ENCODE peak calls at places on chromosome 16, in six cellular contexts. E is cardiac muscle cell, C is adrenal gland, F is breast epithelium, Y is GM23248, X is heart right ventricle. J is an unnamed sample.
A peak's percentile ranks its signal among the peaks of the same experiment; 100 is the strongest.

GRCh38 chr16:11914759-11915643 is 755 bp downstream of the GSPT1 start:
- DNase-seq in X (peak; percentile 28), Y (peak; percentile 74), C (peak; percentile 71), F (no peak), E (peak; percentile 69), J (no peak)

GRCh38 chr16:14549789-14550153 is 80.3 kb downstream of the PARN start:
- DNase-seq in Y (no peak), E (peak; percentile 22), C (no peak), F (no peak), X (peak; percentile 41), J (no peak)

GRCh38 chr16:49464877-49465504 is 91.4 kb downstream of the C16orf78 start:
- DNase-seq in E (peak; percentile 51), Y (no peak), F (no peak), X (no peak), C (peak; percentile 35), J (no peak)

GRCh38 chr16:17773698-17774101 is 302.9 kb upstream of the XYLT1 start:
- DNase-seq in F (no peak), X (no peak), Y (peak; percentile 39), C (peak; percentile 83), E (no peak), J (no peak)

GRCh38 chr16:31141489-31142108 is 6.1 kb upstream of the PRSS8 start:
- DNase-seq in F (no peak), Y (peak; percentile 82), E (no peak), C (peak; percentile 85), X (no peak), J (no peak)

GRCh38 chr16:83116274-83116892 is 489.6 kb downstream of the CDH13 start:
- DNase-seq in Y (peak; percentile 62), X (no peak), C (no peak), E (no peak), F (no peak), J (no peak)

GRCh38 chr16:86823895-86824671 is 245.7 kb downstream of the FOXL1 start:
- DNase-seq in E (no peak), Y (peak; percentile 20), C (no peak), X (no peak), F (no peak), J (peak; percentile 95)

GRCh38 chr16:89430436-89431157 is 59.8 kb downstream of the ANKRD11 start:
- DNase-seq in F (no peak), Y (no peak), E (no peak), X (no peak), C (no peak), J (no peak)

GRCh38 chr16:50473375-50473945 is 74.7 kb upstream of the NKD1 start:
- DNase-seq in C (no peak), Y (peak; percentile 24), X (no peak), F (no peak), E (no peak), J (no peak)

GRCh38 chr16:30697264-30698138 is 1.5 kb upstream of the SRCAP start:
- DNase-seq in X (no peak), Y (peak; percentile 99), F (no peak), C (no peak), E (peak; percentile 97), J (peak; percentile 99)

GRCh38 chr16:4077083-4077714 is 39.0 kb downstream of the ADCY9 start:
- DNase-seq in C (peak; percentile 20), E (no peak), X (no peak), Y (no peak), F (no peak), J (no peak)

DNA sequence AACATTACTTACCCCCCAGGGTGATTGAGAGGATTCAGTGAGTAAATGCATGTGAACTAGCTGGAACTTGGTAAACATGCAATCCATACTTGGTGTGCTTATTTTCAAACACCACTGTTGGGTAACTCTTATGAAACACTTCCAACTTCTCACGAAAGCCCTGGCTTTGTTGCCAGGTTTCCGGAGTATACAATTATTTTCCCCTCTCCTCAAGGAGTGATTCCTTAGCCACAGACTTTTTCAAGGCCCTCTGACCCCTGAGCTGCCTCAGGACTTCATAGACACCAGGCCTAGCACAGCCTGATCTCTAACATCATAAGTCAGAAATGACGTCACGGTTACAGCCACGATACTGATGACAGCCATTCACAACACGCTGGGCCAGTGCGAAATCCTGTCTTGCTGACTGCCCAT is 27.6 kb downstream of the HSD17B2 start:
- DNase-seq in C (no peak), F (no peak), X (no peak), Y (peak; percentile 80), E (no peak), J (no peak)
- H3K27ac ChIP-seq in C (no peak overlapping the region), F (no peak overlapping the region), X (no peak overlapping the region), Y (peak overlapping the region; percentile 69), E (no peak overlapping the region), J (no peak overlapping the region)

GRCh38 chr16:1378087-1378803 is 26.5 kb downstream of the GNPTG start:
- DNase-seq in C (no peak), F (no peak), Y (no peak), E (no peak), X (no peak), J (no peak)
- H3K27ac ChIP-seq in C (peak overlapping the region; percentile 98), F (peak overlapping the region; percentile 77), Y (peak overlapping the region; percentile 72), E (no peak overlapping the region), X (peak overlapping the region; percentile 82), J (no peak overlapping the region)

DNA sequence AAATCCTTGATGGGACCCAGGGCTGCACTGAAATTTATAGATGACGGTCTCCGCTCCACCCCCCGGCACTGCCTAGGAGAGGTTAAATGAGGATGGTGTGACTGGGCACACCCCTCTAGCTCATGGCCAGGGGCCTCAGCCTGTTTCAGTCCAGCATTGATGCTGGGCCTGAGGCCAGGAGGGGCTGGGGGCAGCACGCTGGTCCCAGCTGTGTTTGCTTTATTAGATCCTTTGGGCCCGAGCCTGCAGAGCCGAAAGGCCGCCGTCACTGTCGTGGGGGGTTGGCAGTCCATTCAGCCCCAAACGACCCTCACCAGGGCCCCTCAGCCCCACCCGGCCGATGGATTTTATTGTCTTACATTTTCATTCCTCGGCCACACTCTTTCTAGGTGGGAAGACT is 10.8 kb upstream of the DOK4 start:
- DNase-seq in E (no peak), C (no peak), X (no peak), Y (no peak), F (no peak), J (no peak)
- H3K27ac ChIP-seq in E (peak overlapping the region; percentile 37), C (no peak overlapping the region), X (no peak overlapping the region), Y (no peak overlapping the region), F (no peak overlapping the region), J (no peak overlapping the region)

GRCh38 chr16:22375117-22375962 is 921 bp upstream of the CDR2 start:
- DNase-seq in C (no peak), Y (peak; percentile 15), X (no peak), E (peak; percentile 20), F (no peak), J (no peak)
- H3K27ac ChIP-seq in C (no peak overlapping the region), Y (peak overlapping the region; percentile 52), X (peak overlapping the region; percentile 83), E (no peak overlapping the region), F (peak overlapping the region; percentile 68), J (peak overlapping the region; percentile 44)

DNA sequence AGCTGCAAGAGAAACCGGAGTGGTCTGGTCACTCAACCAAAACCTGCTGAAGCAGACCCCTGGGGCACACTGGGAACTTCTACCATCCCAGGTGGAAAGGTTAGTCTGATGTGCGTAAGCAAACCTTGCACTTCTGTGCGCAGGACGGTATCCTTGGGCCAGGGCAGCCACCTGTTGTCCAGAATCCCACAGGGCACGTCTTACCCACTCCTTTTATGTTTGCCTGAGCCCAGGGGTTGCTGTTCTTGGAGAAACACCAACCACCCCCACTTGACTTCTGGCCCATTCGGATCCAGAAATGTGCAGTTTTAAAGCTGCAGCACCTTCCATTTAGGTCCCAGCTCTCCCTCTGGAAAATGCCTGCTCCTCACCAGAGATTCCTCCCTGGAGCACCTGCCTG is 18.7 kb downstream of the TBC1D24 start:
- DNase-seq in F (no peak), Y (no peak), E (no peak), X (no peak), C (no peak), J (no peak)
- H3K27ac ChIP-seq in F (no peak overlapping the region), Y (no peak overlapping the region), E (no peak overlapping the region), X (no peak overlapping the region), C (no peak overlapping the region), J (no peak overlapping the region)

DNA sequence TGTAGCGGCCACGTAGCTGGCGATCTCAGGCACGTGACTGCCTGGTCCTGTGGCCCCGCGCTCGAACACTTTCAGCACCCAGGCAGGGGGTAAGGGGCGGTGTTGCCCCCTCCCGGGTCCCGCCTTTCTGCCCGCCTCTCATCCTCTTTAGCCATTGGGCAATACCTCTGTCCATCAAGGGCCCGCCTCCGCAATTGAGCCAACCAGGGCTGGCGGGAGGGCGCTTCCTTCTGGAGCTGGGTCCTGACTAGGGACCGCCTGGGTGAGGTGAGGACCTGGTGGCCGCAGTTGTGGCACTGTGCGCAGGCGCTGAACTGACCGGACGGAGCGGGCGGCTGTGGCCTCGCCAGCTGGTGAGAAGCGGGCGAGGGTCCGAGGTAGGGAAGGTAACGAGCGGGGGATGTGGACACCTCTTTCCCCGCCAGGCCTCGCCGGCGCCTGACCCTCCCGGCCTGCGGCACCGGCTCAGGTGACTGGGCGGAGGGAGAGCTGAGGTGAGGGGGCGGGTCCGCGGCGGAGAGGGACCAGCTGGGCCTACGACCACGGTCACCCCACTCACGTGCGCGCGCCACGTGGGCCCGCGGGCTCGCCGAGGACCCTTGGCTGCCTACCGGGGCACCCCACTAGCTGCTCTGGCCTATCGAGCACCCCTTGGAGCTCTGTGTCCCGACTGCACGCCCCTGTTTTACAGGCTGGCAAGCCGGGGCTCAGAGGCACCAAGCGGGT is at the start of gene PDP2:
- DNase-seq in X (peak; percentile 96), E (peak; percentile 96), F (peak; percentile 94), C (peak; percentile 98), Y (peak; percentile 95), J (peak; percentile 91)
- H3K27ac ChIP-seq in X (peak within 1 kb of the TSS; percentile 53), E (no peak within 1 kb of the TSS), F (peak within 1 kb of the TSS; percentile 80), C (peak within 1 kb of the TSS; percentile 10), Y (no peak within 1 kb of the TSS), J (peak within 1 kb of the TSS; percentile 50)

DNA sequence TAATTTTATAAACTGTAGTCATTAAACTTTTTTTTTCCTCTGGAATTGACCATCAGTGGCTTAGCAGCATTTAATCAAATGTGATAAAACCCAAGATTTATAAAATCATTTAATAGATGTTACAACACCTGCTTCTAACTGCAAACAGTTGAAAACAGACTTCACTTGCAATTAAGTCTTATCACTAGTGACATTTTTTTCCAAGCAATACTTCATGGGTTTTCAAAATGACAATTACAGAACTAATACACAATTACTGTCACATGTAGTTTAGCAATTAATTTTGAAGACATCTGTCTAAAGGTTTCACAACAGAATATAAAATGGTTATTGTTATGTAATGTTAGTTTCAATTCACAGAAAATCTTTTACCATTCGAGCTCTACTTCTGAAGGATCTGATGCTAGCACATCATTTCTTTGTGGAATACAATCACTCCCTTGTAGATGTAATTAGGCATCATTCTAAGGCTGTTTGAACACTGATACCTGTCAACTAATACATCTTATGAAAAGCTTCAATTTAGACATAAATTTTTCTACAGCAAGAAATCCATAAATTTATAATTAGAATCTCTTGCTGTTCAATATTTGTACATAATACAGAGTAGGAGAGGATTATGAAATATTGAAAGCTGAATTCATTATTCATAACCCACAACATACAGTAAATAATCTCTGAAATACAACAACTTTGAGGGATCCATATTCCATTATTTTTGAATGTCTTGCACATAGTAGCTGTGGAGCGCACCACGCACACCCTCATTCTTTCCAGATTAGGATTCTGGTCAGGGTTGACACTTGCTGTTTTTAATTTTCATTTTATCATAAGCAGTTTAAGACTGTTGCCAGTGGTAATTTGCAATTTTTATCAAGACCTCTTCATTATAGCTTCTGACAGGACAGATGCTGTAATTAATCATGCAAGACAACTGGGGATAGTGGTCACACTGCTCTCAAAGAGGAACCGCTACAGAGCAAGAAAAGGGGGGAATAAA is 110.0 kb downstream of the TOX3 start:
- DNase-seq in X (no peak), F (no peak), E (no peak), C (no peak), Y (no peak), J (no peak)
- H3K27ac ChIP-seq in X (no peak overlapping the region), F (no peak overlapping the region), E (no peak overlapping the region), C (no peak overlapping the region), Y (no peak overlapping the region), J (no peak overlapping the region)

J was measured in caudate nucleus.